ENCODE peak calls at places on chromosomes 3 and 15, in eight cellular contexts. C is CD8-positive, alpha-beta T cell; T is AG10803; N is uterus; O is right cardiac atrium; V is foreskin fibroblast; D is endodermal cell; W is epithelial cell of esophagus. Q is an unnamed sample.

GRCh38 chr3:168952551-168952950 is 711.0 kb downstream of the MECOM start:
- DNase-seq in W (peak), C (no peak), N (no peak), D (no peak), O (no peak), T (peak), V (peak), Q (no peak)

GRCh38 chr3:144324061-144324460 is 352.4 kb downstream of the DIPK2A start:
- DNase-seq in D (no peak), W (peak), O (no peak), V (peak), T (no peak), C (no peak), N (no peak), Q (no peak)

GRCh38 chr3:48845170-48845569 is 2.5 kb downstream of the PRKAR2A start:
- DNase-seq in D (no peak), W (no peak), V (no peak), N (no peak), C (no peak), O (no peak), T (peak), Q (no peak)

GRCh38 chr3:59886790-59887189 is 837.0 kb upstream of the CFAP20DC start:
- DNase-seq in T (no peak), V (no peak), O (no peak), N (no peak), W (no peak), C (no peak), D (no peak), Q (no peak)

GRCh38 chr15:55587321-55588069 is 650 bp downstream of the PYGO1 start:
- DNase-seq in N (peak), T (peak), C (no peak), O (peak), W (peak), V (peak), D (peak), Q (no peak)

GRCh38 chr3:96813134-96813819 is 1.1 kb upstream of the EPHA6 start:
- DNase-seq in C (no peak), T (peak), O (peak), W (peak), N (peak), D (peak), V (peak), Q (peak)

GRCh38 chr3:158272071-158272470 is 162.2 kb downstream of the RSRC1 start:
- DNase-seq in V (no peak), W (no peak), D (no peak), T (no peak), C (no peak), O (no peak), N (no peak), Q (no peak)

GRCh38 chr3:160065282-160065681 is 76.6 kb downstream of the IL12A start:
- DNase-seq in D (no peak), W (no peak), C (no peak), N (no peak), O (no peak), V (no peak), T (no peak), Q (no peak)

GRCh38 chr15:50234764-50235163 is 30.8 kb downstream of the HDC start:
- DNase-seq in N (no peak), V (no peak), C (no peak), W (peak), D (no peak), T (no peak), O (no peak), Q (no peak)

GRCh38 chr3:157120071-157120892 is 39.7 kb downstream of the CCNL1 start:
- DNase-seq in C (no peak), D (no peak), W (no peak), V (no peak), N (no peak), O (no peak), T (no peak), Q (no peak)

GRCh38 chr3:130960139-130960779 is 66.4 kb downstream of the ASTE1 start:
- DNase-seq in D (no peak), V (peak), C (no peak), W (no peak), T (peak), N (no peak), O (no peak), Q (no peak)

GRCh38 chr15:78237146-78237545 is 2.8 kb upstream of the ACSBG1 start:
- DNase-seq in N (no peak), T (no peak), V (no peak), D (no peak), O (no peak), W (no peak), C (no peak), Q (no peak)

GRCh38 chr3:181695661-181696491 is 15.8 kb upstream of the SOX2 start:
- DNase-seq in D (peak), V (no peak), C (no peak), N (no peak), O (no peak), W (peak), T (no peak), Q (no peak)
- H3K4me3 ChIP-seq in D (peak), V (peak), C (no peak), N (peak), O (peak), W (peak), T (peak), Q (peak)

GRCh38 chr15:40595219-40595618 is 1.2 kb downstream of the KNL1 start:
- DNase-seq in W (no peak), O (no peak), V (no peak), D (no peak), C (no peak), N (no peak), T (no peak), Q (no peak)
- H3K4me3 ChIP-seq in W (peak), O (peak), V (peak), D (peak), C (no peak), N (no peak), T (peak), Q (peak)

GRCh38 chr15:67882487-67883227 is 42.8 kb upstream of the RNU6-1 start:
- DNase-seq in O (no peak), N (peak), D (no peak), V (no peak), T (no peak), C (no peak), W (peak), Q (no peak)

GRCh38 chr15:67884514-67885225 is 44.8 kb upstream of the RNU6-1 start:
- DNase-seq in O (peak), V (peak), C (peak), T (peak), D (peak), W (peak), N (peak), Q (peak)

GRCh38 chr15:67883228-67883773 is 43.5 kb upstream of the RNU6-1 start:
- DNase-seq in W (no peak), C (no peak), T (no peak), O (no peak), V (no peak), D (no peak), N (no peak), Q (no peak)

GRCh38 chr15:67885848-67886247 is 46.0 kb upstream of the RNU6-1 start:
- DNase-seq in N (no peak), O (no peak), W (no peak), C (no peak), T (no peak), D (no peak), V (no peak), Q (no peak)

GRCh38 chr15:67884009-67884408 is 44.2 kb upstream of the RNU6-1 start:
- DNase-seq in C (no peak), V (no peak), O (no peak), D (no peak), T (no peak), N (no peak), W (no peak), Q (no peak)
- H3K4me3 ChIP-seq in C (peak), V (peak), O (peak), D (peak), T (no peak), N (peak), W (no peak), Q (no peak)

GRCh38 chr3:106485202-106485601 is 616.4 kb upstream of the CBLB start:
- DNase-seq in W (no peak), V (peak), T (peak), C (no peak), N (no peak), O (no peak), D (no peak), Q (no peak)

GRCh38 chr3:106482436-106482835 is 613.6 kb upstream of the CBLB start:
- DNase-seq in V (peak), W (no peak), O (no peak), T (peak), D (no peak), C (no peak), N (no peak), Q (no peak)

GRCh38 chr3:106488288-106488687 is 619.5 kb upstream of the CBLB start:
- DNase-seq in V (no peak), O (no peak), T (no peak), D (no peak), W (no peak), N (no peak), C (no peak), Q (no peak)

DNA sequence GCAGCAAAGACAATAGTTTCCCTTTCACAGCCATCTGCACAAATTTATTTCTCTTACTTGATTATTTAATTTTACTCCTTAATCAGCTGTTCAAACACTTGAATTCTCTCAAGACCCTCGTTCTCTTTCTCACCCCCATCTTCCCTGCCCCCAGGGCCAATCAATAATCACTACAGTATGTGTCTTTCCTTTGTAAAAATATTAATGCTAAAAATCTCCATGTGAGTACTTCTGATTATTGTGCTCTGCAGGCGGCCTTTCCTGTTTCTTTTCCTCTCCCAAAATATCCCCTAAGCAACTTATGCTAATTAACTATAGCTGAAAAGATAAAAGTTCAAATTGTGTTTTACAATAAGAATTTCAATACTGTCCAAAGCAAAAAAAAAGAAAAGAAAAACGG is 617.0 kb upstream of the CBLB start:
- DNase-seq in N (no peak), C (no peak), T (no peak), V (no peak), W (no peak), O (no peak), D (no peak), Q (no peak)
- H3K4me3 ChIP-seq in N (no peak), C (no peak), T (no peak), V (no peak), W (no peak), O (no peak), D (no peak), Q (no peak)

GRCh38 chr15:73964736-73965093 is 27.4 kb downstream of the STOML1 start:
- DNase-seq in N (peak), D (peak), W (peak), T (peak), V (peak), C (peak), O (peak), Q (no peak)
- H3K4me3 ChIP-seq in N (no peak), D (no peak), W (no peak), T (no peak), V (no peak), C (peak), O (no peak), Q (no peak)

GRCh38 chr15:37103475-37104071 is 3.2 kb upstream of the MEIS2 start:
- DNase-seq in V (no peak), O (no peak), D (no peak), T (no peak), N (peak), C (no peak), W (no peak), Q (no peak)
- H3K4me3 ChIP-seq in V (peak), O (peak), D (peak), T (peak), N (peak), C (no peak), W (no peak), Q (peak)

GRCh38 chr3:72082121-72082715 is 297.3 kb upstream of the PROK2 start:
- DNase-seq in C (no peak), D (no peak), N (peak), V (no peak), W (no peak), T (peak), O (no peak), Q (no peak)

GRCh38 chr3:72080101-72080500 is 295.2 kb upstream of the PROK2 start:
- DNase-seq in C (no peak), W (no peak), D (no peak), V (no peak), N (no peak), O (no peak), T (no peak), Q (no peak)

GRCh38 chr3:72081456-72081855 is 296.5 kb upstream of the PROK2 start:
- DNase-seq in W (no peak), O (no peak), V (no peak), D (no peak), C (no peak), N (no peak), T (no peak), Q (no peak)

GRCh38 chr3:72079369-72079872 is 294.5 kb upstream of the PROK2 start:
- DNase-seq in V (no peak), D (no peak), W (no peak), C (no peak), T (no peak), N (no peak), O (no peak), Q (no peak)

GRCh38 chr3:72080800-72081199 is 295.9 kb upstream of the PROK2 start:
- DNase-seq in V (no peak), O (no peak), N (no peak), D (no peak), C (no peak), T (no peak), W (no peak), Q (no peak)
- H3K4me3 ChIP-seq in V (no peak), O (no peak), N (no peak), D (no peak), C (no peak), T (no peak), W (no peak), Q (no peak)

GRCh38 chr3:16216373-16216935 is 42.0 kb downstream of the GALNT15 start:
- DNase-seq in D (no peak), T (no peak), C (no peak), N (no peak), V (no peak), O (no peak), W (no peak), Q (no peak)

GRCh38 chr3:16207031-16207430 is 32.6 kb downstream of the GALNT15 start:
- DNase-seq in V (no peak), W (no peak), D (no peak), O (no peak), C (no peak), T (no peak), N (no peak), Q (no peak)

GRCh38 chr3:16214366-16214765 is 39.9 kb downstream of the GALNT15 start:
- DNase-seq in D (no peak), O (no peak), W (no peak), N (no peak), T (no peak), C (no peak), V (no peak), Q (no peak)

GRCh38 chr3:16211176-16211904 is 36.9 kb downstream of the GALNT15 start:
- DNase-seq in T (peak), N (no peak), W (no peak), D (no peak), O (no peak), C (no peak), V (no peak), Q (no peak)
- H3K4me3 ChIP-seq in T (no peak), N (no peak), W (no peak), D (no peak), O (no peak), C (no peak), V (no peak), Q (no peak)

DNA sequence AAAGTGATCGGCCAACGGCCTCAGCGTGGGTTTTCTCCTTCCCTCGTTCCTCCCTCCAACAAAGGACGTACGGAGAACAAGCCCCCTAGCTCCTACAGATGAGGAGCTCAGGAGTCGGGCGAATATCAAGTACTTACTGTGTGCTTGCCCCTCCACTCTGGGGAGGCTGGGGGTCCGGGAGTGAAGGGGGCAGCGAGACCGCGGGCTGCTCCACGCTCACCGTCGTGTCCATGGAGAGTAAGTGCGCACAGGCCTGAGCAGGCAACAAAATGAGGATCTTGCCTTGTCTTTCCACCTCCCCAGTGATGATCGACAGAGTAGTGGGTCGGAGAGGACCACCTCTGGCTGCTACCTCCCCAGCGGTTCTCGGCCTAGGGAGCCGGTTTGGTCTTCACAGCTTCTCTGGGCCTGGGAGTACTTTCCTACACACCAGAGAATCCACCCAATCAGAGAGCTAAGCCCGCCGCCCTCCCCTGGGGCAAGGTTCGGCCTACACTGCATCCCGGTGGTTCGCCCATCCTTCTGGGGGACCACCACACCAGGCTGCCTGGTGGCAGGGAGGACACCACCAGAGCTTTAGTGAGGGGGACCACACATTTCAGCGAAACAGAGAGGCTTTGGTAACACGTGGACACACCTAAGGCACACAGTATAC is 599 bp upstream of the TRANK1 start:
- DNase-seq in O (no peak), V (no peak), D (no peak), T (no peak), N (no peak), W (no peak), C (no peak), Q (no peak)
- H3K4me3 ChIP-seq in O (peak), V (peak), D (peak), T (peak), N (peak), W (peak), C (peak), Q (peak)

DNA sequence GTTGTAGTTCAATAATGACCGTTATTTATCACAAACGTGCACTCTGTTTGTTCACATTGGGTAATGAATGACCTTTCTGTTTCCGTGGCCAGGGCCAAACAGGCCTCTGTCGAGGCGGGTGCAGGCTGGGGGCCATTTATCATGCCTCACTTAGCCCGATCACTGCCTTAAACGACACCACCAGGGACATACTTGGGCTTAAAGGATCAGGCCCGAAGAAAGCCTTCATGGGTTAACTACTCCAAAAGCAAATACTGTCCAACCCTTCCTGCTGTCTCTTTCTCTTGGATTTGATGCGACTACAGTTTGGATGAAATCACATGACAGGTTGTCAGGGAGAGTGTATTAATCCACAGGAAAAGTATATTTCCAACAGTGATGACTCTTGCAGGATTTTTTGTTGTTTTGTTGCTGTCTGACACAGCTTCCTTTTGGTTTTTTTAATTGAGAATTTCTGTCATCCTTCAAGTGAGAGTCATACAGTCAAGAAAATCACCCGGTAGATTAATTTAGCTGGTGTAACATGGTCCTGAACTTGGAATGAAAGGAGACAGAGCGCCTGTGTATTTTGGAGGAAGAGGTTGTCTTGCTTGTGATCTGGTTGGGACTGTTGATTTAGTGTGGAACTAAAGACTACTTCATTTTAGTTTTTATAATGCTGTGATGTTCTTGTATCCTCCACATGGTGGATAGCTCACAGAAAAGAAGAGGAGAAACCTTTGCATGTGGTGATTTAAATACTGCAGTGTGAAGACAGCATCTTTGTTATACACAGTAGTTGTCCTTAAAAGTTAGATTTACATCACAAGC is 268.1 kb downstream of the PTPRG start:
- DNase-seq in O (no peak), T (no peak), W (no peak), N (no peak), C (no peak), V (no peak), D (no peak), Q (no peak)
- H3K4me3 ChIP-seq in O (no peak), T (no peak), W (no peak), N (no peak), C (no peak), V (no peak), D (no peak), Q (no peak)